ENCODE peak calls at places on chromosome 1, in eight cellular contexts. N is stimulated activated CD4-positive, alpha-beta T cell treated with anti-CD3 and anti-CD28 coated beads, Interleukin-15, amount 100 ng/mL, for 24 hours; W is A549; I is activated T-helper 1 cell treated with anti-CD3 and anti-CD28 coated beads, Interleukin-2, amount 50 U/mL, for 16 hours; K is GM18507; G is tibial artery; F is stimulated activated CD8-positive, alpha-beta memory T cell treated with anti-CD3 and anti-CD28 coated beads, Interleukin-12 subunit alpha, Interleukin-12 subunit beta, amount 100 ng/mL, for 1 hour; A is T-cell. L is an unnamed sample.

GRCh38 chr1:164907666-164908065 is 348.7 kb downstream of the PBX1 start:
- DNase-seq in K (no peak), W (no peak), I (no peak), N (no peak), F (no peak), G (no peak), A (no peak), L (no peak)

GRCh38 chr1:185610954-185611353 is 123.2 kb upstream of the HMCN1 start:
- DNase-seq in K (no peak), A (no peak), F (no peak), W (no peak), I (no peak), N (no peak), G (no peak), L (no peak)

GRCh38 chr1:85306236-85306635 is 29.8 kb upstream of the BCL10 start:
- DNase-seq in K (no peak), I (no peak), W (no peak), F (no peak), N (no peak), A (no peak), G (no peak), L (no peak)

GRCh38 chr1:237873487-237873927 is 17.2 kb downstream of the ZP4 start:
- DNase-seq in K (no peak), F (no peak), W (peak), I (no peak), G (no peak), N (no peak), A (no peak), L (no peak)

GRCh38 chr1:156389311-156389710 is 20.3 kb downstream of the RHBG start:
- DNase-seq in W (no peak), G (no peak), K (no peak), A (no peak), F (no peak), I (no peak), N (no peak), L (no peak)

GRCh38 chr1:8463144-8463927 is 145.4 kb downstream of the SLC45A1 start:
- DNase-seq in I (no peak), F (no peak), K (no peak), A (peak), W (no peak), G (no peak), N (no peak), L (peak)

GRCh38 chr1:7172804-7173203 is 387.6 kb downstream of the CAMTA1 start:
- DNase-seq in N (no peak), F (no peak), I (no peak), W (no peak), G (no peak), K (no peak), A (no peak), L (no peak)

GRCh38 chr1:170768929-170769328 is 105.0 kb downstream of the PRRX1 start:
- DNase-seq in K (no peak), W (no peak), I (no peak), F (no peak), G (no peak), A (no peak), N (no peak), L (no peak)

GRCh38 chr1:99855914-99856450 is 5.8 kb downstream of the AGL start:
- DNase-seq in K (no peak), N (no peak), I (no peak), A (no peak), W (no peak), G (no peak), F (no peak), L (no peak)

GRCh38 chr1:191498318-191498717 is 659.9 kb upstream of the RGS18 start:
- DNase-seq in N (no peak), I (no peak), A (no peak), K (no peak), F (no peak), G (no peak), W (no peak), L (peak)

GRCh38 chr1:229556551-229556950 is 2.0 kb downstream of the ABCB10 start:
- DNase-seq in W (no peak), N (peak), F (no peak), G (no peak), I (no peak), K (no peak), A (no peak), L (no peak)

GRCh38 chr1:98045211-98046030 is 124.6 kb upstream of the DPYD start:
- DNase-seq in N (peak), F (no peak), K (no peak), G (no peak), A (no peak), I (no peak), W (peak), L (no peak)

GRCh38 chr1:206915085-206915735 is 6.5 kb downstream of the FCMR start:
- DNase-seq in K (no peak), G (no peak), I (no peak), F (no peak), A (no peak), W (no peak), N (no peak), L (no peak)

GRCh38 chr1:197783510-197783948 is 8.2 kb upstream of the DENND1B start:
- DNase-seq in K (no peak), A (no peak), I (no peak), F (no peak), N (no peak), G (no peak), W (no peak), L (no peak)